ENCODE peak calls at places on chromosome 12, in eight cellular contexts. One of them, this sample, is unnamed.

GRCh38 chr12:22656835-22657234 is 31.9 kb downstream of the ETNK1 start:
- DNase-seq in mucosa of descending colon: no peak
- DNase-seq in IMR-90: no peak
- DNase-seq in AG09319: no peak
- DNase-seq in HFFc6: no peak
- DNase-seq in tibial artery: no peak
- DNase-seq in A549: no peak
- DNase-seq in NB4: no peak
- DNase-seq in this sample: no peak

GRCh38 chr12:108063192-108063591 is 65.9 kb upstream of the WSCD2 start:
- DNase-seq in mucosa of descending colon: no peak
- DNase-seq in IMR-90: no peak
- DNase-seq in AG09319: no peak
- DNase-seq in HFFc6: no peak
- DNase-seq in tibial artery: no peak
- DNase-seq in A549: no peak
- DNase-seq in NB4: peak
- DNase-seq in this sample: no peak

GRCh38 chr12:115963030-115963480 is 314.4 kb downstream of the MED13L start:
- DNase-seq in mucosa of descending colon: no peak
- DNase-seq in IMR-90: peak
- DNase-seq in AG09319: no peak
- DNase-seq in HFFc6: peak
- DNase-seq in tibial artery: no peak
- DNase-seq in A549: no peak
- DNase-seq in NB4: no peak
- DNase-seq in this sample: no peak

GRCh38 chr12:94207467-94208432 is 59.4 kb downstream of the PLXNC1 start:
- DNase-seq in mucosa of descending colon: no peak
- DNase-seq in IMR-90: no peak
- DNase-seq in AG09319: no peak
- DNase-seq in HFFc6: no peak
- DNase-seq in tibial artery: no peak
- DNase-seq in A549: no peak
- DNase-seq in NB4: no peak
- DNase-seq in this sample: peak

GRCh38 chr12:106767954-106768501 is 6.5 kb upstream of the RIC8B start:
- DNase-seq in mucosa of descending colon: no peak
- DNase-seq in IMR-90: no peak
- DNase-seq in AG09319: no peak
- DNase-seq in HFFc6: no peak
- DNase-seq in tibial artery: no peak
- DNase-seq in A549: no peak
- DNase-seq in NB4: no peak
- DNase-seq in this sample: no peak

GRCh38 chr12:6380141-6381121 is 3.5 kb upstream of the LTBR start:
- DNase-seq in mucosa of descending colon: no peak
- DNase-seq in IMR-90: peak
- DNase-seq in AG09319: no peak
- DNase-seq in HFFc6: peak
- DNase-seq in tibial artery: no peak
- DNase-seq in A549: no peak
- DNase-seq in NB4: no peak
- DNase-seq in this sample: no peak

GRCh38 chr12:32062841-32063240 is 43.8 kb upstream of the BICD1 start:
- DNase-seq in mucosa of descending colon: no peak
- DNase-seq in IMR-90: no peak
- DNase-seq in AG09319: no peak
- DNase-seq in HFFc6: no peak
- DNase-seq in tibial artery: no peak
- DNase-seq in A549: no peak
- DNase-seq in NB4: peak
- DNase-seq in this sample: no peak

GRCh38 chr12:115404761-115405470 is 720.9 kb upstream of the TBX3 start:
- DNase-seq in mucosa of descending colon: no peak
- DNase-seq in IMR-90: peak
- DNase-seq in AG09319: peak
- DNase-seq in HFFc6: peak
- DNase-seq in tibial artery: no peak
- DNase-seq in A549: no peak
- DNase-seq in NB4: no peak
- DNase-seq in this sample: no peak

GRCh38 chr12:49195734-49196133 is 6.9 kb upstream of the TUBA1A start:
- DNase-seq in mucosa of descending colon: no peak
- DNase-seq in IMR-90: no peak
- DNase-seq in AG09319: no peak
- DNase-seq in HFFc6: no peak
- DNase-seq in tibial artery: no peak
- DNase-seq in A549: no peak
- DNase-seq in NB4: peak
- DNase-seq in this sample: no peak

GRCh38 chr12:46391630-46392029 is 19.1 kb upstream of the SLC38A2 start:
- DNase-seq in mucosa of descending colon: no peak
- DNase-seq in IMR-90: no peak
- DNase-seq in AG09319: no peak
- DNase-seq in HFFc6: no peak
- DNase-seq in tibial artery: peak
- DNase-seq in A549: no peak
- DNase-seq in NB4: no peak
- DNase-seq in this sample: no peak

DNA sequence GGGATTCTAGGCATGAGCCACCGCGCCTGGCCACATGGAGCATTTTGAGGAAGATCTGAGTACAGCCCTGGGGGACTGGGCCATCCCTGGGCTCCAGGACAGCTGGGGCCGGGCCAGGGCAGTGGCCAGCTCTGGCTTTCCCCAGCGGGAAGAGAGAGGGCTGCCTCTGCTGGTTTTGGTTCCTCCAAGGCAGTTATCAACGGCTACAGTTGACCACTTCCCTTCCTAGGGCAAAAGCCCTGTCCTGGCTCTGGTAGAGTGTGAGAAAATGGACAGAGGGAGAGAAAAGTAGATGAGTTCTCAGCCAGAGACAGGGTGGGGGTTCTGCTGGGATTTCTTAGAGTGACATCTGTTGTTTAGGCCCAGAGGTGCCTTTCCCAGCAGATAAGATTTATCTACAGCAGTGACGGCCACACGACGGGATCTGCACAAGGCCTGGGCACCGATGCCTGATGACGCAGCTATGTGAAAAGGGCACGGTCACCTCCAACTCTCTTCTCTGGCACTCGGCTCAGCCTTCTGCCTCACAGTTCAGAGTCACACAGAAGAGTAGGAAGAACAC is 5.5 kb upstream of the HVCN1 start:
- DNase-seq in mucosa of descending colon: no peak
- DNase-seq in IMR-90: no peak
- DNase-seq in AG09319: no peak
- DNase-seq in HFFc6: no peak
- DNase-seq in tibial artery: peak
- DNase-seq in A549: no peak
- DNase-seq in NB4: peak
- DNase-seq in this sample: no peak
- TF ChIP-seq CTCF in mucosa of descending colon: no peak
- TF ChIP-seq CTCF in IMR-90: no peak
- TF ChIP-seq CTCF in AG09319: no peak
- TF ChIP-seq CTCF in HFFc6: no peak
- TF ChIP-seq CTCF in tibial artery: no peak
- TF ChIP-seq CTCF in A549: no peak
- TF ChIP-seq CTCF in NB4: no peak
- TF ChIP-seq CTCF in this sample: no peak

DNA sequence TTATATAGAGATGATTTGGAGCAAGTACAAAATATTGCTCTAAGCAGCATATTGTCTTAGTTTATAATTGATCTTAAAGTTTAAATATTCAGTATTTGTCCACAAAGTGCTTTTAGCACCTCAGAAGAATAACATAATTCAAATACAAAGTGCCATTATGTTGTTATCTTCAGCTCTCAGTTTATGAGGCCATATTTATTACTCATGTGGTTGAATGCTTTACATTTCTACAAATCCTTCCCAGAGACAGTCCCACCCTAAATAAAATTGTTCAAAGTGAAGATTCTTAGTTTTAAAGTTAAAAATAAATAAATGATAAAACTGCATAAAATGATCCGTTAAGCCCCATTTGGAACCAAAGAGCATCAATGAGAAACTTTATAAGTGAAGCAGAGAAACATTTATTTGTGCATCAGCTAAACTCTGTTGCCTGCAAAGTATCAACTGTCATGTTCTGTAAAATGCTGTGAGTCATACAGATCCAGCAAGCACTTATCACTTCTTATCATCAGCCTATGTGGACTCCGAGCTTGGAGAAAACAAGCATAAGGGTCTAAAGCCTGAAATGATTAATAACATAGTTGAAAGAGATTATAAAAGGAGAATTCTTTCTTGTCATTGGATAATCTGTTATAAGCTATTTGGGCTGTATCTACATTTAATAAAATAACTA is 218.9 kb downstream of the ADAMTS20 start:
- DNase-seq in mucosa of descending colon: no peak
- DNase-seq in IMR-90: peak
- DNase-seq in AG09319: no peak
- DNase-seq in HFFc6: peak
- DNase-seq in tibial artery: no peak
- DNase-seq in A549: no peak
- DNase-seq in NB4: no peak
- DNase-seq in this sample: no peak
- TF ChIP-seq CTCF in mucosa of descending colon: no peak
- TF ChIP-seq CTCF in IMR-90: no peak
- TF ChIP-seq CTCF in AG09319: no peak
- TF ChIP-seq CTCF in HFFc6: no peak
- TF ChIP-seq CTCF in tibial artery: no peak
- TF ChIP-seq CTCF in A549: no peak
- TF ChIP-seq CTCF in NB4: no peak
- TF ChIP-seq CTCF in this sample: no peak

DNA sequence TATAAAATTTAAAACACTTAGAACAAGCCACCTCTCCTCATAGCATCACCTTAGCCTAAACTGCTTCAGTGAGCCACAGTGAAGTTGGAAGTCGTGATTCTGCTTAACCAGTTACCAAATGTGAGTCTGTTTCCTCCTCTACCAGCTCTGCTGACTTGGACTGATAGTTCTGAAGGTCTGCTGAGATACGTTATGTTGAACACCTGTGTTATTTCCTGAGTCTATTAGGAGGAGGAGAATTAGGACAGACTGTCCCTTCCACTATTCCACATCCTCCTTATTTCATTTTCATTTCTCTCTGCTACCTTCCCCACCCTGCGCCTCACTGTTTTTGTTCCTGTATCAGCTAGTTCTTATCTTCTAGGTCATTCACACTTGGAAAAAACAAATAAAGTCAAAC is 2.4 kb downstream of the SLC2A14 start:
- DNase-seq in mucosa of descending colon: no peak
- DNase-seq in IMR-90: no peak
- DNase-seq in AG09319: no peak
- DNase-seq in HFFc6: no peak
- DNase-seq in tibial artery: no peak
- DNase-seq in A549: no peak
- DNase-seq in NB4: no peak
- DNase-seq in this sample: no peak
- TF ChIP-seq CTCF in mucosa of descending colon: no peak
- TF ChIP-seq CTCF in IMR-90: no peak
- TF ChIP-seq CTCF in AG09319: no peak
- TF ChIP-seq CTCF in HFFc6: no peak
- TF ChIP-seq CTCF in tibial artery: no peak
- TF ChIP-seq CTCF in A549: no peak
- TF ChIP-seq CTCF in NB4: no peak
- TF ChIP-seq CTCF in this sample: no peak

GRCh38 chr12:38538319-38538718 is 221.7 kb downstream of the ALG10B start:
- DNase-seq in mucosa of descending colon: no peak
- DNase-seq in IMR-90: no peak
- DNase-seq in AG09319: no peak
- DNase-seq in HFFc6: no peak
- DNase-seq in tibial artery: no peak
- DNase-seq in A549: no peak
- DNase-seq in NB4: no peak
- DNase-seq in this sample: no peak
- TF ChIP-seq CTCF in mucosa of descending colon: no peak
- TF ChIP-seq CTCF in IMR-90: no peak
- TF ChIP-seq CTCF in AG09319: no peak
- TF ChIP-seq CTCF in HFFc6: no peak
- TF ChIP-seq CTCF in tibial artery: no peak
- TF ChIP-seq CTCF in A549: no peak
- TF ChIP-seq CTCF in NB4: no peak
- TF ChIP-seq CTCF in this sample: no peak

DNA sequence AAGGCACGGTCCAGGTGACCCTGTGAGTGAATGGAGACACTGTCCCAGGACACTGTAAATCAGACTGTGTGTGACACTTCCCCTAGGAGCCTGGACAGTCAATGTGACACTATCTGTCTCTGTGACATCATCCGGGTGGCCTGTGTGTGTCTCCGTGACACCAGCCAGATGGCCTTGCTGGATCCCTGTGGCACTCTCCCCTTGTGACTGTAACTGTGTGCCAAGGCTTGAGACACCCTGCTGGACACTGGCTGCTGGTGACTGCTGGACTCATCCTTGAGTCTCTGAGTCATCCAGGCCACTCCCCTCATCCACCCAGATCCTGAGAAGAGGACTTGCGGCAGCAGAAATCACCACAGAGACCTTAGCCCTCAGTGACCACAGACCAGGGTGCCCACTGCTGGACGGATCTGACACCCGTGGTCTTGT is 51.6 kb downstream of the MVK start:
- DNase-seq in mucosa of descending colon: no peak
- DNase-seq in IMR-90: peak
- DNase-seq in AG09319: no peak
- DNase-seq in HFFc6: peak
- DNase-seq in tibial artery: no peak
- DNase-seq in A549: peak
- DNase-seq in NB4: no peak
- DNase-seq in this sample: no peak
- TF ChIP-seq CTCF in mucosa of descending colon: no peak
- TF ChIP-seq CTCF in IMR-90: no peak
- TF ChIP-seq CTCF in AG09319: no peak
- TF ChIP-seq CTCF in HFFc6: peak
- TF ChIP-seq CTCF in tibial artery: no peak
- TF ChIP-seq CTCF in A549: no peak
- TF ChIP-seq CTCF in NB4: no peak
- TF ChIP-seq CTCF in this sample: no peak

DNA sequence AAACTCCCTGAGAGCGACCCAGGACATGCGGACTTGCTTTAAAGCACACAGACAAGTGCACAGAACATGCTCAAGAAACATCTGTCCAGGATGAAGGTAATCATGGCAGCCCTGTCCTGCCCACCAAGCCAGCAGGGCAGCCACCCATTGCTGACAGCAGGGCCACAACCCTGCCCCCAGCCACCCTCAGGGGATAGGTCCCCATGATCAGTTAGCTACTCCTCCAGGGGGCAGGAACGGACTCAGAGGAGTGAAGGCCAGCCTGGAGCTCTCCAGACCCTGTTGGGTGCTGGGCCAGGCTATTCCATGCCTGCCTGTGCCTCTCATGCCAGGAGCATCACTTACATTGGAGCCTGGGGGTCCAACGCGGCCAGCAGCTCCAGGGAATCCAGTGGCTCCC is 15.8 kb downstream of the TMEM106C start:
- DNase-seq in mucosa of descending colon: no peak
- DNase-seq in IMR-90: no peak
- DNase-seq in AG09319: no peak
- DNase-seq in HFFc6: no peak
- DNase-seq in tibial artery: no peak
- DNase-seq in A549: no peak
- DNase-seq in NB4: no peak
- DNase-seq in this sample: no peak
- TF ChIP-seq CTCF in mucosa of descending colon: no peak
- TF ChIP-seq CTCF in IMR-90: no peak
- TF ChIP-seq CTCF in AG09319: no peak
- TF ChIP-seq CTCF in HFFc6: no peak
- TF ChIP-seq CTCF in tibial artery: no peak
- TF ChIP-seq CTCF in A549: no peak
- TF ChIP-seq CTCF in NB4: no peak
- TF ChIP-seq CTCF in this sample: no peak

This sample was measured in activated CD8-positive, alpha-beta T cell treated with anti-CD3 and anti-CD28 coated beads for 36 hours.